ENCODE peak calls at places on chromosomes 2 and 18, in four cellular contexts. H is fibroblast of gingiva, C is Peyer's patch, J is hypothalamus. T is an unnamed sample.

GRCh38 chr2:121214296-121214695 is 70.7 kb downstream of the TFCP2L1 start:
- DNase-seq in H (no peak), C (no peak), J (no peak), T (no peak)

GRCh38 chr2:63078852-63079606 is 28.4 kb downstream of the OTX1 start:
- DNase-seq in H (no peak), C (no peak), J (no peak), T (peak; percentile 33)

GRCh38 chr18:23593720-23594119 is 7.4 kb upstream of the NPC1 start:
- DNase-seq in H (peak; percentile 88), C (no peak), J (no peak), T (peak; percentile 78)

GRCh38 chr2:7083580-7084509 is 166.6 kb downstream of the RNF144A start:
- DNase-seq in H (peak; percentile 16), C (no peak), J (no peak), T (peak; percentile 36)

GRCh38 chr2:108988796-108989713 is at the start of gene EDAR:
- DNase-seq in H (no peak), C (peak; percentile 23), J (peak; percentile 7), T (peak; percentile 32)

GRCh38 chr2:74290466-74291216 is 52.6 kb downstream of the SLC4A5 start:
- DNase-seq in H (no peak), C (peak; percentile 52), J (no peak), T (no peak)

GRCh38 chr2:27955762-27956161 is 65.2 kb downstream of the BABAM2 start:
- DNase-seq in H (no peak), C (no peak), J (no peak), T (peak; percentile 9)

GRCh38 chr2:153497938-153498629 is 19.5 kb upstream of the RPRM start:
- DNase-seq in H (no peak), C (no peak), J (no peak), T (no peak)

GRCh38 chr2:39573276-39573675 is 92.4 kb upstream of the TMEM178A start:
- DNase-seq in H (no peak), C (no peak), J (no peak), T (no peak)

GRCh38 chr2:98948956-98949739 is 13.1 kb upstream of the CRACDL start:
- DNase-seq in H (no peak), C (no peak), J (no peak), T (peak; percentile 29)

GRCh38 chr2:64291181-64291580 is 147.0 kb upstream of the PELI1 start:
- DNase-seq in H (peak; percentile 67), C (no peak), J (no peak), T (no peak)

GRCh38 chr2:26196683-26197418 is 24.0 kb downstream of the GAREM2 start:
- DNase-seq in H (no peak), C (no peak), J (no peak), T (no peak)

GRCh38 chr2:101270700-101271259 is 18.1 kb downstream of the CNOT11 start:
- DNase-seq in H (no peak), C (no peak), J (no peak), T (no peak)

GRCh38 chr2:187271825-187272224 is 176.2 kb downstream of the CALCRL start:
- DNase-seq in H (no peak), C (no peak), J (no peak), T (no peak)

GRCh38 chr18:70419526-70419925 is 130.7 kb downstream of the SOCS6 start:
- DNase-seq in H (no peak), C (no peak), J (no peak), T (peak; percentile 81)

GRCh38 chr18:28267878-28268625 is 91.1 kb upstream of the CDH2 start:
- DNase-seq in H (no peak), C (no peak), J (no peak), T (peak; percentile 98)

GRCh38 chr2:201070966-201071304 is 536 bp downstream of the HYCC2 start:
- DNase-seq in H (peak; percentile 26), C (no peak), J (no peak), T (no peak)

GRCh38 chr2:136424112-136424511 is 306.2 kb upstream of the CXCR4 start:
- DNase-seq in H (no peak), C (no peak), J (no peak), T (no peak)

GRCh38 chr2:67389286-67389685 is 7.8 kb upstream of the ETAA1 start:
- DNase-seq in H (peak; percentile 77), C (no peak), J (no peak), T (peak; percentile 16)

GRCh38 chr18:10152475-10152874 is 238.7 kb downstream of the VAPA start:
- DNase-seq in H (no peak), C (no peak), J (no peak), T (no peak)

GRCh38 chr2:118251427-118251826 is 163.2 kb downstream of the INSIG2 start:
- DNase-seq in H (no peak), C (no peak), J (no peak), T (no peak)

GRCh38 chr18:9804517-9805104 is 81.2 kb upstream of the TXNDC2 start:
- DNase-seq in H (no peak), C (no peak), J (no peak), T (no peak)

GRCh38 chr2:216539791-216540241 is 41.2 kb downstream of the RPL37A start:
- DNase-seq in H (no peak), C (no peak), J (no peak), T (peak; percentile 50)

GRCh38 chr2:202154613-202155281 is 81.7 kb downstream of the KIAA2012 start:
- DNase-seq in H (no peak), C (no peak), J (no peak), T (no peak)

GRCh38 chr2:172253190-172254052 is 150.7 kb upstream of the DLX2 start:
- DNase-seq in H (peak; percentile 99), C (no peak), J (no peak), T (peak; percentile 97)

GRCh38 chr2:109293663-109294062 is 164.7 kb downstream of the SH3RF3 start:
- DNase-seq in H (no peak), C (no peak), J (no peak), T (no peak)

GRCh38 chr2:113200736-113201490 is 27.1 kb downstream of the PSD4 start:
- DNase-seq in H (no peak), C (no peak), J (no peak), T (no peak)